ENCODE peak calls at places on chromosomes 11 and 22, in ten cellular contexts. M, J, U, V, W, O, T, C, N and B are unnamed samples.

GRCh38 chr11:779120-779954 is 2.0 kb upstream of the GATD1 start:
- DNase-seq in M (no peak), J (no peak), U (no peak), V (no peak), W (no peak), O (peak; percentile 7), T (no peak), C (peak; percentile 17), N (peak; percentile 7), B (no peak)

GRCh38 chr22:23110922-23111527 is 30.8 kb downstream of the RSPH14 start:
- DNase-seq in M (no peak), J (no peak), U (no peak), V (no peak), W (no peak), O (no peak), T (no peak), C (no peak), N (no peak), B (no peak)

GRCh38 chr11:113282898-113283297 is 31.5 kb upstream of the TTC12 start:
- DNase-seq in M (no peak), J (no peak), U (no peak), V (no peak), W (no peak), O (no peak), T (peak; percentile 26), C (no peak), N (no peak), B (no peak)

GRCh38 chr11:791658-792534 is 2.0 kb upstream of the CEND1 start:
- DNase-seq in M (no peak), J (no peak), U (no peak), V (no peak), W (no peak), O (peak; percentile 17), T (no peak), C (no peak), N (no peak), B (no peak)

GRCh38 chr11:78840623-78841022 is 266.0 kb upstream of the NARS2 start:
- DNase-seq in M (peak; percentile 69), J (no peak), U (no peak), V (no peak), W (no peak), O (no peak), T (no peak), C (no peak), N (no peak), B (no peak)

GRCh38 chr22:39374801-39375200 is 24.8 kb upstream of the TAB1 start:
- DNase-seq in M (no peak), J (no peak), U (no peak), V (no peak), W (no peak), O (no peak), T (no peak), C (no peak), N (no peak), B (no peak)

GRCh38 chr22:49699476-49699875 is 128.2 kb downstream of the BRD1 start:
- DNase-seq in M (no peak), J (no peak), U (no peak), V (no peak), W (no peak), O (no peak), T (peak; percentile 62), C (no peak), N (no peak), B (peak; percentile 55)

GRCh38 chr11:128052912-128053641 is 534.3 kb downstream of the ETS1 start:
- DNase-seq in M (no peak), J (no peak), U (no peak), V (no peak), W (peak; percentile 42), O (no peak), T (no peak), C (peak; percentile 17), N (no peak), B (no peak)

GRCh38 chr11:31921066-31921465 is 109.9 kb upstream of the PAX6 start:
- DNase-seq in M (no peak), J (no peak), U (no peak), V (no peak), W (no peak), O (no peak), T (no peak), C (no peak), N (no peak), B (no peak)

GRCh38 chr11:102666331-102666957 is 39.1 kb downstream of the MMP27 start:
- DNase-seq in M (no peak), J (peak; percentile 39), U (no peak), V (no peak), W (peak; percentile 58), O (no peak), T (no peak), C (peak; percentile 47), N (peak; percentile 18), B (no peak)

GRCh38 chr22:43077121-43077877 is 11.9 kb downstream of the TTLL1 start:
- DNase-seq in M (no peak), J (no peak), U (no peak), V (no peak), W (no peak), O (no peak), T (no peak), C (no peak), N (peak; percentile 19), B (no peak)

DNA sequence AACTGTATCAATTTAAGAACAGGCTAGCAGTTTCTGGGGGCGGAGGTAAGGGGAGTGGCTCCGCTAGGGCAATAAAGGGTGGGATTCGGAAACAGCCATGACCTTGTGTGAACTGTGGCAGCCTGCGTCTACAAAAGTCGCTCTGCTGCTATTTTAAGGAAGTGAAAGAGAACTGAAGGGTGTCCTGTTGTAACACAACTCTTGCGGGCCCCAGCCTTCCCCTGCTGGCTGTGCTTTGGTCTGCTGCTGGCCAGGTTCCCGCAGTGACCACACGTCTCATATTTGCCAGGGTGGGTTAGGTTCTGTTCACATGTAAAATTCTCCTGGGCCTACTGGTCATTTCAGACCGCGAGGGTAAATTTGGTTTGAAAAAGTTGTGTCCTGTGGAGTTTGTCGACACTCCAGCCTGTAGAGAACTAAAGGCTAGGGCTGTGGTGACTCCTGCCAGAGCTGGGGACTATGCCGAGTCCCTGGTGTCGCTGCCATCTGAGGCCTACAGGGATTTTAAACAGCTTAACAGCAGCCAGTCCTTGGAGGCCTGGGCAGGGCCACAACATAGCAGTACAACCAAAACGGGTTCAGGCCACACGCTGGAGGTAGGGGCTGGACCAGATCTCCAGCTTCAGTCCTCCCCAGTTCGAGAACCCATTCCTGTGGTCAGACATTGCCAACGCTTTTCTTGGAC is 1.1 kb upstream of the PPFIBP2 start:
- DNase-seq in M (peak; percentile 89), J (peak; percentile 64), U (peak; percentile 91), V (no peak), W (peak; percentile 91), O (peak; percentile 56), T (peak; percentile 91), C (peak; percentile 87), N (peak; percentile 80), B (no peak)
- TF ChIP-seq CTCF in M (no peak), J (no peak), U (peak; percentile 19), V (no peak), W (peak; percentile 1), O (no peak), T (no peak), C (no peak), N (no peak), B (no peak)

GRCh38 chr22:26515938-26516337 is 3.7 kb upstream of the TFIP11 start:
- DNase-seq in M (no peak), J (no peak), U (no peak), V (no peak), W (no peak), O (no peak), T (no peak), C (no peak), N (no peak), B (no peak)

GRCh38 chr22:26508148-26508547 is 4.1 kb downstream of the TFIP11 start:
- DNase-seq in M (no peak), J (no peak), U (no peak), V (no peak), W (no peak), O (no peak), T (no peak), C (no peak), N (no peak), B (no peak)

GRCh38 chr22:26514419-26515161 is 2.3 kb upstream of the TFIP11 start:
- DNase-seq in M (no peak), J (no peak), U (no peak), V (no peak), W (no peak), O (no peak), T (no peak), C (no peak), N (no peak), B (no peak)

GRCh38 chr22:26513852-26514251 is 1.6 kb upstream of the TFIP11 start:
- DNase-seq in M (no peak), J (no peak), U (no peak), V (no peak), W (no peak), O (no peak), T (no peak), C (no peak), N (no peak), B (no peak)

GRCh38 chr22:26512149-26512793 is at the start of gene TFIP11:
- DNase-seq in M (peak; percentile 96), J (peak; percentile 96), U (peak; percentile 95), V (peak; percentile 89), W (peak; percentile 92), O (peak; percentile 90), T (peak; percentile 97), C (peak; percentile 91), N (peak; percentile 96), B (peak; percentile 95)
- TF ChIP-seq CTCF in M (no peak), J (no peak), U (no peak), V (no peak), W (no peak), O (no peak), T (no peak), C (no peak), N (no peak), B (no peak)

DNA sequence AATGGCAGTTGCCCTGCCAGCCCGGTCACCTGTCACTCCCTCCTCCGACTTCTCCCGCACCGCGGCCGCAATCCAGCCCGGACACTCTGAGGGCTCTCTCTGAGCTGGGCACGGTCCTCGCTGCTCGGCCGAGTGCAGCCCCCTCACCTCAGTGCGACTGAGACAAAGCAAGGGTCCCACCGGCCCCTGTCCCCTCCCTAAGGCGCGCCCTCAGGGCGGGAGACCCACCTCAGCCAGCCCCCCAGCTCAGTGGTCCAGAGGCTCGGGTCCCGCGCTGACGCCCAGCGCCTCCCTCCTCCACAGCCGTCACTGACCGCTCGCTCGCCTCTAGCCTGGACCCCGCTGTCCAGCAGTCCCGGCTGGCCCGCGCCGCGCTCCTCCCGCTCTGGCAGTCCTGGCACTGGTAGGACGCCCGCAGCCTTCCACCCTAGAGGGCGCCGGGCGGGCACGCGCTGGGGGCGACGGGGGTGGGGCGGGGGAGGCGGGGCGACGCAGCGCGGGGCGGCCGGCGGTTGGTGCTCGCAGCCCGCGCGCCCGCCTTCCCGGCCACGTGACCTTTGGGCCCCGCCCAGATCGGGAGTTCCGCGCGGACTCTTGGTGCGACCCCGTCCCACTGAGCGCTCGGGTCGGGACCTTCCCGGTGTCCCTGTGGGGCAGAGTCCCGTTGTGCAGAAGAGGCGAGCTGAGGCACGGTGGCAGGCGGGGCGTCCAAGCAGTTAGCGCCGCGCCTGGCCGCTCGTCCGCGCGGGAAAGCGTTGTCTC is 7.9 kb upstream of the L3MBTL2 start:
- DNase-seq in M (peak; percentile 88), J (peak; percentile 84), U (peak; percentile 86), V (peak; percentile 79), W (peak; percentile 79), O (peak; percentile 77), T (peak; percentile 92), C (peak; percentile 89), N (peak; percentile 88), B (peak; percentile 87)
- TF ChIP-seq CTCF in M (peak; percentile 17), J (no peak), U (no peak), V (no peak), W (no peak), O (no peak), T (no peak), C (peak; percentile 5), N (no peak), B (no peak)

GRCh38 chr11:86418929-86419328 is 44.2 kb downstream of the CCDC81 start:
- DNase-seq in M (no peak), J (no peak), U (no peak), V (no peak), W (peak; percentile 16), O (no peak), T (no peak), C (no peak), N (no peak), B (no peak)
- TF ChIP-seq CTCF in M (no peak), J (no peak), U (peak; percentile 11), V (no peak), W (no peak), O (no peak), T (no peak), C (no peak), N (no peak), B (peak; percentile 50)